ENCODE peak calls at places on chromosome 10, in nine cellular contexts. P, V, O, W, G, U, K, E and H are unnamed samples.
A peak's percentile ranks its signal among the peaks of the same experiment; 100 is the strongest.

GRCh38 chr10:17209931-17210330 is 8.5 kb upstream of the TRDMT1 start:
- DNase-seq in P (peak; percentile 63), V (no peak), O (no peak), W (no peak), G (no peak), U (no peak), K (no peak), E (no peak), H (no peak)

GRCh38 chr10:17038627-17039026 is 91.0 kb downstream of the CUBN start:
- DNase-seq in P (no peak), V (no peak), O (no peak), W (peak; percentile 36), G (peak; percentile 74), U (no peak), K (no peak), E (peak; percentile 95), H (no peak)

GRCh38 chr10:10235003-10235402 is 782.7 kb upstream of the CELF2 start:
- DNase-seq in P (peak; percentile 2), V (no peak), O (no peak), W (no peak), G (no peak), U (no peak), K (no peak), E (peak; percentile 5), H (no peak)

GRCh38 chr10:88682491-88682890 is 18.2 kb downstream of the LIPF start:
- DNase-seq in P (no peak), V (no peak), O (no peak), W (no peak), G (no peak), U (no peak), K (no peak), E (peak; percentile 21), H (no peak)

GRCh38 chr10:93916257-93917063 is 22.7 kb downstream of the SLC35G1 start:
- DNase-seq in P (peak; percentile 43), V (no peak), O (peak; percentile 58), W (no peak), G (no peak), U (peak; percentile 8), K (no peak), E (peak; percentile 54), H (no peak)

GRCh38 chr10:23190872-23191763 is 994 bp upstream of the PTF1A start:
- DNase-seq in P (no peak), V (no peak), O (no peak), W (no peak), G (no peak), U (no peak), K (no peak), E (no peak), H (no peak)

GRCh38 chr10:14146005-14146404 is 184.7 kb downstream of the FRMD4A start:
- DNase-seq in P (peak; percentile 87), V (no peak), O (no peak), W (no peak), G (no peak), U (peak; percentile 74), K (no peak), E (peak; percentile 71), H (peak; percentile 14)

GRCh38 chr10:49608925-49609282 is 1.2 kb upstream of the SLC18A3 start:
- DNase-seq in P (no peak), V (no peak), O (no peak), W (no peak), G (no peak), U (no peak), K (no peak), E (no peak), H (no peak)

GRCh38 chr10:119149723-119150122 is 15.8 kb downstream of the SFXN4 start:
- DNase-seq in P (no peak), V (no peak), O (peak; percentile 34), W (no peak), G (no peak), U (no peak), K (no peak), E (no peak), H (no peak)
- TF ChIP-seq CTCF in P (peak; percentile 12), V (peak; percentile 6), O (no peak), W (no peak), G (no peak), U (peak; percentile 7), K (no peak), E (no peak), H (peak; percentile 29)

DNA sequence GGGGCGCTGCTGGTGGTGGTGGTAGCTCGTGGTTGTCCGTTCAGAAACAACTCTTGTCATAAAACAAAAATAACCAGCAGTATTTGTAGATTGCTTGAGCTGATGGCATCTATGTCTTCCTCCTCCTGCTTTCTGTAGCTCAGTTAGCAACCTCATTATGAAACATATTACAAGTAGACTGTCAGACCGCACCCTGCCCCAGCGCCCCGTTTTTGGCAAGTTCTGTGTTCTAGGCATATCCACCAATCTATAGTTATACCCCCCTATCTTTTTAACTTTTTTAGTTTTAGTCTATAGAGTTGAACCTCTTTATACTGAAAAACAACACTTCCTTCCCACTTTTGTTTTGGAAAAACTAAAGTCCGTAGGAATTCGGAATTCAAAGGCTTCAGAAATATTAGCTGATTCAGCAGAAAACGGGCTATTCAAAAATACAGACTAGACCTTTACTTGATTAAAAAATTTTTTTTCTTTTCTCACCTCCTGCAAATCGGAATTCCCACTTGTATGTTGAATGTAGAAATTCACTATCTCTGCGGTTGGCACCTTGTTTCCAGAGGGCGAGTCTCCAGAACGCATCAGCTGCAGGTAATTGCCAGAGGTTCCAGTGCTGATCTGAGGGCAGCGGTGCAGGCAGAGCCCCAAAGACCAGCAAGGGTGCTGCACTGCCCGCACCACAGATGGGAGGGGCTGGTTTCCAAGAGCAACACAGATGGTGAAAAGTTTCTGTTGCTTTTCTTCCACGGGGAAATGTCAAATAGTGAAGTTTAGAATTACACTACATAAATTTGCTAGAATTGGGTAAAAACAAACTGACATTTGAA is 2.1 kb upstream of the FZD8 start:
- DNase-seq in P (no peak), V (no peak), O (no peak), W (peak; percentile 13), G (peak; percentile 10), U (no peak), K (peak; percentile 21), E (peak; percentile 30), H (no peak)
- H3K4me3 ChIP-seq in P (peak overlapping the region; percentile 68), V (peak overlapping the region; percentile 76), O (peak overlapping the region; percentile 70), W (peak overlapping the region; percentile 94), G (peak overlapping the region; percentile 57), U (peak overlapping the region; percentile 83), K (no peak overlapping the region), E (peak overlapping the region; percentile 55), H (no peak overlapping the region)

GRCh38 chr10:77605466-77605865 is 32.1 kb downstream of the KCNMA1 start:
- DNase-seq in P (no peak), V (no peak), O (peak; percentile 52), W (no peak), G (no peak), U (no peak), K (no peak), E (peak; percentile 58), H (no peak)
- TF ChIP-seq CTCF in P (no peak), V (no peak), O (peak; percentile 40), W (no peak), G (no peak), U (no peak), K (no peak), E (peak; percentile 23), H (peak; percentile 10)

GRCh38 chr10:75774780-75775490 is 343.5 kb downstream of the LRMDA start:
- DNase-seq in P (no peak), V (no peak), O (no peak), W (no peak), G (peak; percentile 54), U (no peak), K (no peak), E (no peak), H (no peak)

GRCh38 chr10:75771606-75772005 is 340.2 kb downstream of the LRMDA start:
- DNase-seq in P (no peak), V (no peak), O (no peak), W (no peak), G (no peak), U (no peak), K (no peak), E (no peak), H (no peak)

GRCh38 chr10:75773813-75774547 is 342.6 kb downstream of the LRMDA start:
- DNase-seq in P (no peak), V (no peak), O (no peak), W (no peak), G (no peak), U (no peak), K (no peak), E (no peak), H (no peak)

GRCh38 chr10:75772153-75772887 is 340.9 kb downstream of the LRMDA start:
- DNase-seq in P (no peak), V (no peak), O (no peak), W (no peak), G (no peak), U (no peak), K (peak; percentile 41), E (peak; percentile 57), H (no peak)

GRCh38 chr10:75773139-75773801 is 341.8 kb downstream of the LRMDA start:
- DNase-seq in P (peak; percentile 85), V (no peak), O (peak; percentile 67), W (no peak), G (peak; percentile 32), U (no peak), K (no peak), E (peak; percentile 85), H (peak; percentile 6)
- H3K4me3 ChIP-seq in P (no peak overlapping the region), V (no peak overlapping the region), O (no peak overlapping the region), W (no peak overlapping the region), G (no peak overlapping the region), U (no peak overlapping the region), K (no peak overlapping the region), E (no peak overlapping the region), H (no peak overlapping the region)

GRCh38 chr10:44071479-44071878 is 313.4 kb downstream of the CXCL12 start:
- DNase-seq in P (peak; percentile 80), V (no peak), O (no peak), W (no peak), G (no peak), U (peak; percentile 76), K (no peak), E (peak; percentile 33), H (peak; percentile 66)
- TF ChIP-seq CTCF in P (peak; percentile 10), V (no peak), O (no peak), W (no peak), G (no peak), U (peak; percentile 39), K (no peak), E (no peak), H (no peak)

DNA sequence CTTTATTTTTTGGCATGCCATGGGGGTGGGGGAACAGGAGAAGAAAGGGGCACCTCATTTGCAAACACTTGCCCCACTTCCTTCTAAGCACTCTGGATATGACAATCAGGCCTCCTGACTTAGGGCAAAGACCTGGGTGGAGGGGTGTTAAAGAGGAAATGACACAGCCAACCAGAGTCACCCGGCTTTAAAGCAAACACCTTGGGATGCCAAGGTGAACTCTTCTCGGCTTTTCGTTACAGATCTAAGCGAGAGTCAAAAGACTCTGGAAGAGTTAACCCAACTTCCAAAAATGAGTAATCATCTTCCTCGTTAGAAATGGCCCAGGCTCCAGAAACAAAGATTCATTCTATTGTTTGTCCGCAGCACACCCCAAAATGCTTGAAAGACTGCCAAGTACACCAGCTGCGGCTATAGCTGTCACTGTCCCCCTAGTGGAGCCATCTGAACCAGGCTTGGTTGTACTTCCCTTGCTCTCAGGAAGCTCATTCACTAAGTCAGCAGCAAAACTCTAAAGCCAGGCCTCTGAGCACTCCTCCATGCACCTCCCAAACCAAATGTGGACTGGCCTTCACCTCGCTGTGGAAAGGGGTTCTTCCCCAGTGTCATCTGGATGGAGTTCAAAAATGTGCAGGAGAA is 24.8 kb downstream of the FAM53B start:
- DNase-seq in P (peak; percentile 78), V (no peak), O (peak; percentile 26), W (peak; percentile 83), G (peak; percentile 49), U (no peak), K (peak; percentile 93), E (peak; percentile 83), H (no peak)
- H3K4me3 ChIP-seq in P (no peak overlapping the region), V (no peak overlapping the region), O (no peak overlapping the region), W (no peak overlapping the region), G (no peak overlapping the region), U (no peak overlapping the region), K (peak overlapping the region; percentile 30), E (no peak overlapping the region), H (no peak overlapping the region)